ENCODE peak calls at places on chromosome 3, in four cellular contexts. One of them, this sample, is unnamed.

GRCh38 chr3:158920375-158920774 is 118.5 kb downstream of the MFSD1 start:
- DNase-seq in K562: no peak
- DNase-seq in HCT116: no peak
- DNase-seq in HepG2: no peak
- DNase-seq in this sample: no peak

GRCh38 chr3:53816430-53816829 is 29.8 kb downstream of the CHDH start:
- DNase-seq in K562: no peak
- DNase-seq in HepG2: no peak
- DNase-seq in HCT116: no peak
- DNase-seq in this sample: no peak

GRCh38 chr3:148697311-148698189 is at the start of gene AGTR1:
- DNase-seq in HCT116: no peak
- DNase-seq in HepG2: no peak
- DNase-seq in K562: no peak
- DNase-seq in this sample: no peak

GRCh38 chr3:77825045-77825827 is 785.3 kb downstream of the ROBO2 start:
- DNase-seq in HepG2: no peak
- DNase-seq in K562: no peak
- DNase-seq in HCT116: no peak
- DNase-seq in this sample: no peak

GRCh38 chr3:10551821-10552630 is 46.6 kb upstream of the ATP2B2 start:
- DNase-seq in HepG2: no peak
- DNase-seq in K562: peak
- DNase-seq in HCT116: peak
- DNase-seq in this sample: no peak

GRCh38 chr3:38031022-38031994 is 1.9 kb upstream of the PLCD1 start:
- DNase-seq in K562: no peak
- DNase-seq in HCT116: peak
- DNase-seq in HepG2: no peak
- DNase-seq in this sample: no peak

GRCh38 chr3:49718419-49719213 is 868 bp downstream of the AMIGO3 start:
- DNase-seq in HepG2: no peak
- DNase-seq in K562: no peak
- DNase-seq in HCT116: no peak
- DNase-seq in this sample: no peak

GRCh38 chr3:130607553-130608154 is 90.7 kb downstream of the COL6A6 start:
- DNase-seq in HepG2: no peak
- DNase-seq in K562: no peak
- DNase-seq in HCT116: no peak
- DNase-seq in this sample: no peak

GRCh38 chr3:169085827-169086226 is 577.7 kb downstream of the MECOM start:
- DNase-seq in K562: no peak
- DNase-seq in HepG2: no peak
- DNase-seq in HCT116: no peak
- DNase-seq in this sample: no peak

GRCh38 chr3:107976204-107976775 is 114.5 kb downstream of the CD47 start:
- DNase-seq in K562: no peak
- DNase-seq in HCT116: no peak
- DNase-seq in HepG2: no peak
- DNase-seq in this sample: no peak

GRCh38 chr3:117735481-117736101 is 1026.0 kb downstream of the TUSC7 start:
- DNase-seq in K562: no peak
- DNase-seq in HepG2: no peak
- DNase-seq in HCT116: no peak
- DNase-seq in this sample: no peak

GRCh38 chr3:8546609-8547008 is 45.0 kb downstream of the LMCD1 start:
- DNase-seq in HepG2: no peak
- DNase-seq in K562: no peak
- DNase-seq in HCT116: no peak
- DNase-seq in this sample: no peak

GRCh38 chr3:67000006-67000405 is 1.9 kb downstream of the KBTBD8 start:
- DNase-seq in HepG2: no peak
- DNase-seq in K562: no peak
- DNase-seq in HCT116: no peak
- DNase-seq in this sample: no peak

GRCh38 chr3:125120370-125121122 is 64.7 kb upstream of the HEG1 start:
- DNase-seq in HepG2: no peak
- DNase-seq in K562: no peak
- DNase-seq in HCT116: no peak
- DNase-seq in this sample: no peak

GRCh38 chr3:116958291-116958690 is 248.7 kb downstream of the TUSC7 start:
- DNase-seq in HepG2: no peak
- DNase-seq in K562: no peak
- DNase-seq in HCT116: no peak
- DNase-seq in this sample: no peak

GRCh38 chr3:194730369-194730768 is 44.7 kb downstream of the FAM43A start:
- DNase-seq in HCT116: no peak
- DNase-seq in K562: no peak
- DNase-seq in HepG2: no peak
- DNase-seq in this sample: no peak

GRCh38 chr3:115615001-115615447 is 8.3 kb upstream of the GAP43 start:
- DNase-seq in HCT116: peak
- DNase-seq in K562: no peak
- DNase-seq in HepG2: peak
- DNase-seq in this sample: no peak

GRCh38 chr3:111047812-111048435 is 23.7 kb upstream of the NECTIN3 start:
- DNase-seq in HepG2: peak
- DNase-seq in HCT116: no peak
- DNase-seq in K562: no peak
- DNase-seq in this sample: no peak

GRCh38 chr3:47324278-47324865 is 41.6 kb downstream of the KLHL18 start:
- DNase-seq in K562: peak
- DNase-seq in HCT116: peak
- DNase-seq in HepG2: peak
- DNase-seq in this sample: peak
- H3K27ac ChIP-seq in K562: no peak
- H3K27ac ChIP-seq in HCT116: peak
- H3K27ac ChIP-seq in HepG2: no peak
- H3K27ac ChIP-seq in this sample: no peak

GRCh38 chr3:58713715-58714401 is 47.3 kb upstream of the FAM3D start:
- DNase-seq in HCT116: no peak
- DNase-seq in HepG2: no peak
- DNase-seq in K562: no peak
- DNase-seq in this sample: no peak

GRCh38 chr3:58708116-58708791 is 41.7 kb upstream of the FAM3D start:
- DNase-seq in K562: no peak
- DNase-seq in HepG2: no peak
- DNase-seq in HCT116: no peak
- DNase-seq in this sample: no peak

GRCh38 chr3:58706395-58706794 is 39.8 kb upstream of the FAM3D start:
- DNase-seq in K562: no peak
- DNase-seq in HepG2: no peak
- DNase-seq in HCT116: no peak
- DNase-seq in this sample: no peak

GRCh38 chr3:58707390-58707930 is 40.9 kb upstream of the FAM3D start:
- DNase-seq in HCT116: no peak
- DNase-seq in K562: no peak
- DNase-seq in HepG2: no peak
- DNase-seq in this sample: no peak

GRCh38 chr3:58711871-58712270 is 45.3 kb upstream of the FAM3D start:
- DNase-seq in HepG2: no peak
- DNase-seq in HCT116: no peak
- DNase-seq in K562: no peak
- DNase-seq in this sample: no peak
- TF ChIP-seq REST in HepG2: no peak
- TF ChIP-seq REST in HCT116: no peak
- TF ChIP-seq REST in K562: no peak
- TF ChIP-seq REST in this sample: no peak

GRCh38 chr3:172675371-172676193 is 35.3 kb downstream of the NCEH1 start:
- DNase-seq in HCT116: peak
- DNase-seq in K562: peak
- DNase-seq in HepG2: peak
- DNase-seq in this sample: peak
- TF ChIP-seq TCF7L2 in HCT116: no peak
- TF ChIP-seq TCF7L2 in K562: no peak
- TF ChIP-seq TCF7L2 in HepG2: no peak
- TF ChIP-seq TCF7L2 in this sample: no peak

GRCh38 chr3:160565442-160566403 is at the start of gene KPNA4:
- DNase-seq in HepG2: peak
- DNase-seq in HCT116: peak
- DNase-seq in K562: peak
- DNase-seq in this sample: peak

GRCh38 chr3:160564949-160565441 is 376 bp downstream of the KPNA4 start:
- DNase-seq in HCT116: peak
- DNase-seq in K562: peak
- DNase-seq in HepG2: peak
- DNase-seq in this sample: no peak

GRCh38 chr3:160566499-160566898 is 1.1 kb upstream of the KPNA4 start:
- DNase-seq in K562: no peak
- DNase-seq in HepG2: no peak
- DNase-seq in HCT116: no peak
- DNase-seq in this sample: no peak

GRCh38 chr3:160562952-160563351 is 2.4 kb downstream of the KPNA4 start:
- DNase-seq in K562: no peak
- DNase-seq in HCT116: no peak
- DNase-seq in HepG2: no peak
- DNase-seq in this sample: no peak

DNA sequence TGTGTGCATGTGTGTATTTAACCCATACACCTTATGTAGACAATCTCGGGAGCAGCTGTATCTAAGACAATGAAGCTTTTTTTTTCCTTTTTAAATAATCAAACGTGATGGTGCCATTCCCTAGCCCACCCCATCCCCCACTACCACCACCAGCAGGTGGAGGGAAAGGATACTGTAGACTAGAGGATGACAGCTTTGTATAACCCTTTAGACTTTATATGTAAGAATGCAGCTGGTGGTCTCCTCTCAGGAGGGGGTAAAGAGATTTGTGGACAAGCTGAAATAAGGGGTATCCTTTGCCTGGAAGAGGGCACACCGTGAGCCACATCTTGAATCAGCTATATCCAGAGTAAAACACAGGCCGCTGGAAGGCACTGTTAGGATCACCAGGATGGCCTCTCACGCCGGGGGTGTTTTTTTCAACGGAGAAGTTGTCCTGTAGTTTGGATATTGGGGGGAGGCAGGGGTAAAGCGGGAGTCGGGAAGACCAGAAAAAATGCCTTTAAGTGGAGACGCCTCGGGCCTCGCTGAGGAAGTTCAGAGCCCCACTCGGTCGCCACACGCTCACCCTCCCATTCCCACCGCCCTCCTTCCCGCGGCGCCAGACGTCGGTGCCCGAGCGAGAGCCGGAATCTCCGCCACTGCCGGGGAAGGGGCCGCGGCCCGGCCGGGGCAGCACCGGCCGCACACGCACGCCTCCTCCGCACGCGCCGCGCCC is 1.0 kb downstream of the KPNA4 start:
- DNase-seq in HCT116: no peak
- DNase-seq in K562: no peak
- DNase-seq in HepG2: peak
- DNase-seq in this sample: no peak
- H3K27ac ChIP-seq in HCT116: peak
- H3K27ac ChIP-seq in K562: peak
- H3K27ac ChIP-seq in HepG2: peak
- H3K27ac ChIP-seq in this sample: peak

DNA sequence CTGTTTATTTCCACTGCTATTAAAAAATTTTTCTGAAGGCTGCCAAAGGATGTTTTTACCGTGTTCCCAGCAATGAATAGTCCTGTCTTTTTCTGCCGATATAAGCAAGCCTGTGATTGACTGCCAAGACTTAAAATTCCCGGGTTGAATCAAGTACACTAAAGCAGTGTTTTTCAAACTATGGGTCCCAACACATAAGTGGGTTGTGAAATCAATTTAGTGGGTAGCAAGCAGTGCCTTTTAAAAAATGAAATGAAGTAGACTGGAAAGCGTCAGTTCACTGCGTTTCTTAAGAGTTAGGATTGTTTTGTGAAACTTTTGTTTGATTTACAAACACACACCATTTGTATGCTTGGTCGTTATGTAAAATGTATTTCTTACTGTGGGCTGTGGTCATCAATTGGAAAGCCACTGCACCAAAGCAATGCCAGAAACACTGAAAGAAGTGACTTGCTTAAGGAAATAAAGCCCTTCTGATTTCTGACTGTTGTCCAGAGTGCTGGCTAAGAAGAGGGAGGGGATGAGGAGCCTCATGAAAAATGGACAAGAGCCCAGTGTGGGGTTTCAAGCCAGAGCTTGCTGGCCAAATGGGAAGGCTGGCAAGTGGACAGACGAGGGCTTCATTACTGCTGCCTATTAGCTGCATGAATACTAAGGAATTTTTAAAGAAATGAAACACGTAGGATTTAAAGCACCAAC is 206.0 kb downstream of the THRB start:
- DNase-seq in HCT116: no peak
- DNase-seq in K562: no peak
- DNase-seq in HepG2: no peak
- DNase-seq in this sample: no peak
- TF ChIP-seq REST in HCT116: no peak
- TF ChIP-seq REST in K562: no peak
- TF ChIP-seq REST in HepG2: no peak
- TF ChIP-seq REST in this sample: no peak

DNA sequence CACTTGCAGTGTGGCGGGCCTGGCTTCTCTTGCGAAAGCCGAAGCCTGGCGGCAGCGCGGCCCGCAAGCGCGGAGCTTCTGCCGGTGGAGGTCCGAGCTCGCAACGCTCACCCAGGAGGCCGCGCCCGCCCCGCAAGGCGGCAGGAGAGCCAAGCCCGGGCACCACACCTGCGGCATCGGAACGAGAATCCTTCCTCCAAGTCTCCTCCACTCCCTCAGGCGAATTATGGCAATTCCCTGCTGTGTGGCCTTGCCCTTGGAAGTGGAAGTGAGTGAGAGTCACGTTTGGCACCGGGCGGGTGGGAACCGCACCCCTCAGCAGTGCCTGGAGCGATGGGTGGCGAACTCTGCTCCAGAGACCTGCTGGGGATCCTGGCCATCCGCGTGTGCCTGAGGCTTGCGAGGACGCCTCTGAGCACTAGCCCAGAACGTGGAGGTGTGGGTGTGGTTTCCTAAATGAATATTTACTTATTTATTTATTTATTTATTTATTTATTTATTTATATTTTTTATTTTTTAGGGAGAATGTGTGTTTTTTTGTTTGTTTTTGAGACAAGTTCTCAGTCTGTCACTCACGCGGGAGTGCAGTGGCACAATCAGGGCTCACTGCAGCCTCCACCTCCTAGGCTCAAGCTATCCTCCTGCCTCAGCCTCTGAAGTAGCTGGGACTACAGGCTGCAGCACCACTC is 133.7 kb upstream of the UBE2E1 start:
- DNase-seq in K562: no peak
- DNase-seq in HepG2: no peak
- DNase-seq in HCT116: no peak
- DNase-seq in this sample: no peak
- TF ChIP-seq TCF7L2 in K562: no peak
- TF ChIP-seq TCF7L2 in HepG2: no peak
- TF ChIP-seq TCF7L2 in HCT116: peak
- TF ChIP-seq TCF7L2 in this sample: no peak

GRCh38 chr3:76034652-76035051 is 249.3 kb upstream of the ZNF717 start:
- DNase-seq in K562: no peak
- DNase-seq in HepG2: no peak
- DNase-seq in HCT116: no peak
- DNase-seq in this sample: no peak
- H3K27ac ChIP-seq in K562: no peak
- H3K27ac ChIP-seq in HepG2: no peak
- H3K27ac ChIP-seq in HCT116: no peak
- H3K27ac ChIP-seq in this sample: no peak

This sample was measured in Panc1.